ENCODE peak calls at places on chromosomes 11 and 22, in five cellular contexts. V is NCI-H345; C is hypothalamus; Z is globus pallidus; A is stimulated activated CD8-positive, alpha-beta memory T cell treated with anti-CD3 and anti-CD28 coated beads, Interleukin-15, amount 100 ng/mL, for 48 hours. G is an unnamed sample.

GRCh38 chr11:130721282-130721681 is 195.0 kb downstream of the SNX19 start:
- DNase-seq in C (no peak), A (no peak), Z (no peak), V (no peak), G (no peak)

GRCh38 chr11:1853376-1854131 is 670 bp downstream of the LSP1 start:
- DNase-seq in Z (no peak), A (no peak), V (no peak), C (no peak), G (no peak)

GRCh38 chr22:41524283-41524682 is 20.0 kb downstream of the POLR3H start:
- DNase-seq in V (no peak), A (no peak), C (no peak), Z (no peak), G (no peak)

GRCh38 chr22:29306175-29306829 is at the start of gene GAS2L1:
- DNase-seq in Z (peak), C (peak), V (peak), A (peak), G (no peak)

GRCh38 chr11:37142591-37142990 is 544.6 kb upstream of the RAG2 start:
- DNase-seq in V (no peak), Z (no peak), A (no peak), C (no peak), G (no peak)

GRCh38 chr11:46640034-46640788 is 22.9 kb downstream of the ATG13 start:
- DNase-seq in C (no peak), Z (no peak), A (no peak), V (no peak), G (no peak)

GRCh38 chr22:37735054-37735453 is 38.2 kb downstream of the TRIOBP start:
- DNase-seq in Z (peak), V (no peak), C (no peak), A (no peak), G (no peak)

GRCh38 chr11:406796-407650 is 7.8 kb downstream of the SIGIRR start:
- DNase-seq in A (peak), V (peak), Z (peak), C (peak), G (peak)

GRCh38 chr11:100823360-100823759 is 136.3 kb downstream of the ARHGAP42 start:
- DNase-seq in C (no peak), Z (no peak), V (no peak), A (no peak), G (no peak)

GRCh38 chr22:33605201-33605600 is 315.1 kb downstream of the LARGE1 start:
- DNase-seq in V (no peak), C (no peak), A (no peak), Z (no peak), G (no peak)

GRCh38 chr11:68200639-68201038 is 12.5 kb downstream of the KMT5B start:
- DNase-seq in A (no peak), Z (no peak), V (no peak), C (no peak), G (no peak)

GRCh38 chr11:124717786-124718634 is 21.7 kb upstream of the NRGN start:
- DNase-seq in Z (no peak), V (peak), C (no peak), A (peak), G (no peak)

GRCh38 chr11:126194121-126194543 is 17.3 kb downstream of the RPUSD4 start:
- DNase-seq in V (peak), A (no peak), C (no peak), Z (peak), G (no peak)

GRCh38 chr22:19942886-19943664 is 1.5 kb upstream of the TXNRD2 start:
- DNase-seq in A (no peak), Z (no peak), V (no peak), C (no peak), G (no peak)

GRCh38 chr11:44094260-44094868 is 1.1 kb upstream of the EXT2 start:
- DNase-seq in A (peak), V (peak), Z (peak), C (peak), G (peak)

GRCh38 chr11:28026634-28027290 is 81.2 kb downstream of the KIF18A start:
- DNase-seq in C (no peak), Z (no peak), V (no peak), A (no peak), G (no peak)

GRCh38 chr11:62124186-62125113 is 639 bp downstream of the INCENP start:
- DNase-seq in C (no peak), V (no peak), A (peak), Z (no peak), G (no peak)

GRCh38 chr22:17369553-17370035 is 334 bp downstream of the CECR2 start:
- DNase-seq in C (no peak), V (no peak), Z (no peak), A (no peak), G (no peak)

GRCh38 chr11:108693852-108694251 is 29.0 kb downstream of the DDX10 start:
- DNase-seq in A (no peak), V (no peak), Z (no peak), C (no peak), G (no peak)

GRCh38 chr11:44978961-44979331 is 28.3 kb upstream of the TP53I11 start:
- DNase-seq in Z (no peak), A (no peak), V (peak), C (no peak), G (no peak)

GRCh38 chr22:49015993-49016908 is 811.4 kb downstream of the BRD1 start:
- DNase-seq in V (no peak), A (no peak), C (no peak), Z (no peak), G (no peak)

GRCh38 chr22:35230839-35231584 is 26.3 kb upstream of the HMGXB4 start:
- DNase-seq in Z (no peak), V (no peak), C (no peak), A (no peak), G (no peak)

GRCh38 chr11:120457996-120458395 is 53.6 kb upstream of the GRIK4 start:
- DNase-seq in A (no peak), C (no peak), Z (no peak), V (no peak), G (no peak)

GRCh38 chr11:63609536-63609935 is 4.7 kb downstream of the PLAAT3 start:
- DNase-seq in V (no peak), C (no peak), Z (peak), A (no peak), G (peak)

GRCh38 chr22:33461698-33462434 is 403.7 kb upstream of the SYN3 start:
- DNase-seq in A (no peak), V (no peak), C (no peak), Z (no peak), G (no peak)